ENCODE peak calls at places on chromosome 10, in four cellular contexts. D is GM12878, Y is HepG2, Z is K562. X is an unnamed sample.

GRCh38 chr10:102648889-102649752 is 4.8 kb downstream of the TRIM8 start:
- DNase-seq in D (no peak), Y (no peak), Z (no peak), X (peak)

GRCh38 chr10:14905890-14906289 is 27.2 kb downstream of the SUV39H2 start:
- DNase-seq in D (no peak), Y (no peak), Z (no peak), X (no peak)

GRCh38 chr10:83538047-83538446 is 601.3 kb upstream of the GHITM start:
- DNase-seq in D (no peak), Y (no peak), Z (no peak), X (no peak)

GRCh38 chr10:1414893-1415292 is 322.4 kb downstream of the ADARB2 start:
- DNase-seq in D (no peak), Y (no peak), Z (no peak), X (no peak)

GRCh38 chr10:70222340-70222794 is 10.9 kb downstream of the PPA1 start:
- DNase-seq in D (no peak), Y (no peak), Z (no peak), X (no peak)

GRCh38 chr10:92492748-92493240 is 81.1 kb downstream of the IDE start:
- DNase-seq in D (no peak), Y (no peak), Z (no peak), X (no peak)

GRCh38 chr10:44245601-44245938 is 139.3 kb downstream of the CXCL12 start:
- DNase-seq in D (no peak), Y (peak), Z (no peak), X (no peak)

GRCh38 chr10:117550599-117551321 is 8.2 kb downstream of the EMX2 start:
- DNase-seq in D (no peak), Y (no peak), Z (no peak), X (no peak)

GRCh38 chr10:71048995-71049650 is 160.8 kb upstream of the PCBD1 start:
- DNase-seq in D (no peak), Y (no peak), Z (no peak), X (no peak)

GRCh38 chr10:113689574-113689973 is 9.9 kb downstream of the CASP7 start:
- DNase-seq in D (no peak), Y (no peak), Z (no peak), X (no peak)

GRCh38 chr10:112393827-112394226 is 19.9 kb downstream of the ACSL5 start:
- DNase-seq in D (no peak), Y (no peak), Z (no peak), X (no peak)

GRCh38 chr10:11715815-11716494 is 26.2 kb upstream of the ECHDC3 start:
- DNase-seq in D (no peak), Y (peak), Z (no peak), X (no peak)

GRCh38 chr10:52566471-52567246 is 205.9 kb downstream of the MBL2 start:
- DNase-seq in D (no peak), Y (peak), Z (no peak), X (peak)

GRCh38 chr10:88707429-88708110 is 1.5 kb downstream of the LIPK start:
- DNase-seq in D (no peak), Y (no peak), Z (no peak), X (no peak)

GRCh38 chr10:52111151-52111891 is 202.8 kb upstream of the DKK1 start:
- DNase-seq in D (no peak), Y (no peak), Z (no peak), X (no peak)

GRCh38 chr10:47450442-47450841 is 33.5 kb downstream of the ANXA8 start:
- DNase-seq in D (no peak), Y (no peak), Z (peak), X (no peak)

GRCh38 chr10:121669010-121669366 is 70.7 kb upstream of the FGFR2 start:
- DNase-seq in D (no peak), Y (no peak), Z (no peak), X (no peak)

GRCh38 chr10:122632031-122632430 is 67.6 kb downstream of the C10orf120 start:
- DNase-seq in D (no peak), Y (no peak), Z (no peak), X (peak)

GRCh38 chr10:125441151-125441550 is 241.8 kb downstream of the TEX36 start:
- DNase-seq in D (no peak), Y (no peak), Z (no peak), X (no peak)

GRCh38 chr10:123149568-123150228 is 1.8 kb downstream of the HMX2 start:
- DNase-seq in D (no peak), Y (no peak), Z (no peak), X (peak)

GRCh38 chr10:58818889-58819288 is 306.2 kb downstream of the BICC1 start:
- DNase-seq in D (no peak), Y (peak), Z (no peak), X (no peak)

GRCh38 chr10:15084502-15084922 is 4.1 kb downstream of the ACBD7 start:
- DNase-seq in D (no peak), Y (peak), Z (no peak), X (no peak)

GRCh38 chr10:3763852-3764625 is 21.0 kb downstream of the KLF6 start:
- DNase-seq in D (no peak), Y (no peak), Z (no peak), X (no peak)

GRCh38 chr10:86354761-86355540 is 11.6 kb downstream of the GRID1 start:
- DNase-seq in D (no peak), Y (no peak), Z (no peak), X (no peak)

GRCh38 chr10:70996549-70996948 is 108.2 kb upstream of the PCBD1 start:
- DNase-seq in D (no peak), Y (no peak), Z (no peak), X (no peak)

GRCh38 chr10:29160110-29160669 is 128.7 kb upstream of the LYZL1 start:
- DNase-seq in D (no peak), Y (peak), Z (no peak), X (no peak)

GRCh38 chr10:29169021-29169420 is 119.8 kb upstream of the LYZL1 start:
- DNase-seq in D (no peak), Y (no peak), Z (no peak), X (no peak)

GRCh38 chr10:29166713-29167112 is 122.2 kb upstream of the LYZL1 start:
- DNase-seq in D (no peak), Y (no peak), Z (no peak), X (no peak)

GRCh38 chr10:29158066-29158465 is 130.8 kb upstream of the LYZL1 start:
- DNase-seq in D (no peak), Y (no peak), Z (no peak), X (no peak)

GRCh38 chr10:29163746-29164145 is 125.1 kb upstream of the LYZL1 start:
- DNase-seq in D (no peak), Y (no peak), Z (no peak), X (no peak)
- TF ChIP-seq MAX in D (no peak), Y (no peak), Z (no peak), X (no peak)

DNA sequence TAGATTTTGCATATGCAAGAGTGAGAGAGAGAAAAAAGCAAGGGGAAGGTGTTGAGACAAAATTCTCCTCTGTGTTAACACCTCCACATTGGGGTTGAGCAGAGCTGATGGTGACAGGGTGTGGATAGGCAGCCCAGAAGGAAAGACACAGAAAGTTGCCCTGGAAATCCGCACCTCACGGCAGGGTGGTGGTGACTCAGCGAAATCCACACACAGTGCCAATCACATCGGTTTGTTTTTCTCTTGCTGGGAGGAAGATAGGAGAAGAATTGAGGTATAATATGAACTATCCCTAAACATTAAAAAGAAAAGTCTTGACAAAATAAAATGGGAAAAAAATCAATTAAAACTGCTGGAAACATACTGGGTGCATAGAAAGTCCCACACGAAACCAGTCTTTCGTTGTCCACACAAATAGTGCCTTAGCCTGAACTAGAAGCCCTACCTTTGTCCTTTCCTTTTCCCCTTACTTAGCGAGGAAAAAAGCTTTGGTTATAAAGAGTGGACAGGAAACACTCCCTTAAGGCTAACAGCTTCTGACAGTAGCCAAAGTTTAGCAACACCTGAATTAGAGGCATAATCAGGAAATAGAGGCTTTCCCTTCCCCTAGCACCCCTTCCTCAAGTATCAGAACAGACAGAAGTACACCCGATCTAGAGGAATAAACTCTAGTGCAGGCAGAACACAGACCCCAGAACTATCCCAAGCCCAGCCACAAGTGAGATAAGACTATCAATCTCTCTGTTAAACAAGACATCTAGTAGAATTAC is 39.2 kb upstream of the DNAJC1 start:
- DNase-seq in D (no peak), Y (no peak), Z (peak), X (no peak)
- H3K9ac ChIP-seq in D (no peak), Y (no peak), Z (peak), X (no peak)

GRCh38 chr10:33010132-33011037 is 52.4 kb upstream of the ITGB1 start:
- DNase-seq in D (no peak), Y (peak), Z (peak), X (peak)
- TF ChIP-seq SMC3 in D (no peak), Y (peak), Z (no peak), X (peak)

GRCh38 chr10:132493756-132494290 is 43.8 kb upstream of the INPP5A start:
- DNase-seq in D (no peak), Y (no peak), Z (no peak), X (no peak)
- TF ChIP-seq MAX in D (no peak), Y (no peak), Z (no peak), X (no peak)

DNA sequence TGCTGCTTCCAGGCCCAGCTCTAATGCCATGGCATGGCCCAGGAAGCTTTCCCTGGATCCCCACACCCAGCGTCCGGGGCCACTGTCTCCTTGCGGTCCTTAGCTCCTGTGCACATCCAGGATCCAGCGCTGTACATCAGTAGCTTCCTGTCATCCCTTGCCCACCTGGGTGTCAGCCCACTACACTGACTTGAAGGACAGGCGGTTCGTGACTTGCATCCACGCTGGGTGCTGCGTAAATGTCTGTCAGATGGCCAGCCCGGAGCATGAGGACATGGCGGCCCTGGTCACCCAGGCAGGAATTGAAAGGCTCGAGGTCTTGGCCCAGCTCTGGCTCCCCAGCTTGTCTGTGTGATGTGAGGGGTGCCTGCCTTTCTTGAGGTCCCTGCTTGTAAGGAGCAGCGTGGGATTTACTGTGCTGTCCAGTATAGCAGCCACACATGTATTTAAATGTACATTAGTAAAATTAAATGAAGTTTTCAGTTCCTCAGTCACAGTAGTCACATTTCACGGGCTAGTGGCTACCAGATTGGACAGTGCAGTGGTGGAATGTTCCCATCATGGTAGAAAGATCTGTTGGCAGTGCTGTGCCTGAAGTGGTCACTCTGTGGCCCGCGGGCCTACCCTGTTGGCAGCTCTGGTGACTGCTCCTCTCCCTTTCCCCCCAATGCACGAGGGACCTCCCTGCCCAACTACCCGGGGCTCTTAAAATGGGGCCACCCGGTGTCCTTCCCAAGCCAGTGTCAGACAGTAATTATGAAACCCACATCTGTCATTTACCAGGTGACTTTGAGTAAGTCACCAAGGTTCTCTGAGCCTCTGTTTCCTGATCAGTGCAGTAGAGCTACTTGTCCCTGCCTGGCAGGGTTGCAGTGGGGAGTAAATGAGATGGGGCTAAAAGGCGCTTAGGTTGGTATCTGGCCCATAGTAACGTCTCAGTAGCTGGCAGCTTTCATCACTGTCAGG is 97.8 kb upstream of the PPIF start:
- DNase-seq in D (peak), Y (no peak), Z (no peak), X (no peak)
- H3K9ac ChIP-seq in D (peak), Y (no peak), Z (no peak), X (no peak)

GRCh38 chr10:184911-185310 is 49.7 kb downstream of the ZMYND11 start:
- DNase-seq in D (no peak), Y (no peak), Z (no peak), X (no peak)
- TF ChIP-seq SMC3 in D (no peak), Y (no peak), Z (no peak), X (no peak)

DNA sequence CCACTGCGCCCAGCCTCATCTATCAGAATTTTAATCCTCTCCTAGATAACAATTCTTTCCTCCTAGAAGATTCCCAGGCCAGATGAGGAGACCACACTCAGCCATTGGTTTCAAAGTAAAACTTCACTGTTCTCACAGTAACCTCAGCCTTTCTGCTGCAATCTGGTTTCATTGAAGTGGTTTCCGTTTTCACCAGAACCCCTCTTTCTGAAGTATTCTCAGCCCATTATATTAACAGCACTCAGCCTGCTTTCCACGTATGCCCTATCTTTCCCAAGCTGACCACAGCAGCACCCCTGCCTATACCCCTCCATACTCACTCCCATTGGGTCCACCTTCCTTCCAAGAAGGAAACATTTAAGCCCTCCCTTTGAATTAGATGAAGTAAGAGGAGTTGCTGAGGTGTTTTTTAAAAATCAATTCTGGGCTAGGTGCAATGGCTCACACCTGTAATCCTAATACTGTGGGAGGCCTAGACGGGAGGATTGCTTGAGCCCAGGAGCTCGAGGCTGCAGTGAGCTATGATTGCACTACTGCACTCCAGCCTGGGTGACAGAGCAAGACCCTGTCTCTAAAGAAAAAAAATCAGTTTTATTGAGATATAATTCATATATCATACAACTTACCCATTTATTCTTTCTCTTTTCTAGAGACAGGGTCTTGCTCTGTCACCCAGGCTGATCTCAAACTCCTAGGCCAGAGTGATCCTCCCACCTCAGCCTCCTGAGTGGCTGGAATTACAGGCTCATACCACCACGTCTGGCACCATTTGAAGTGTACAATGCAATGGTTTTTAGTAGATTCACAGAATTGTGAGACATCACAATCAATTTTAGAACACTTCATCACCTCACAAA is 11.3 kb downstream of the PLAU start:
- DNase-seq in D (no peak), Y (no peak), Z (no peak), X (no peak)
- TF ChIP-seq MAX in D (no peak), Y (no peak), Z (no peak), X (no peak)

GRCh38 chr10:132856869-132857524 is 71.0 kb upstream of the NKX6-2 start:
- DNase-seq in D (no peak), Y (no peak), Z (no peak), X (no peak)

GRCh38 chr10:132858121-132859081 is 72.5 kb upstream of the NKX6-2 start:
- DNase-seq in D (no peak), Y (no peak), Z (peak), X (no peak)

GRCh38 chr10:132861116-132861691 is 75.3 kb upstream of the NKX6-2 start:
- DNase-seq in D (no peak), Y (no peak), Z (no peak), X (no peak)

GRCh38 chr10:132860527-132860926 is 74.6 kb upstream of the NKX6-2 start:
- DNase-seq in D (no peak), Y (no peak), Z (peak), X (no peak)

DNA sequence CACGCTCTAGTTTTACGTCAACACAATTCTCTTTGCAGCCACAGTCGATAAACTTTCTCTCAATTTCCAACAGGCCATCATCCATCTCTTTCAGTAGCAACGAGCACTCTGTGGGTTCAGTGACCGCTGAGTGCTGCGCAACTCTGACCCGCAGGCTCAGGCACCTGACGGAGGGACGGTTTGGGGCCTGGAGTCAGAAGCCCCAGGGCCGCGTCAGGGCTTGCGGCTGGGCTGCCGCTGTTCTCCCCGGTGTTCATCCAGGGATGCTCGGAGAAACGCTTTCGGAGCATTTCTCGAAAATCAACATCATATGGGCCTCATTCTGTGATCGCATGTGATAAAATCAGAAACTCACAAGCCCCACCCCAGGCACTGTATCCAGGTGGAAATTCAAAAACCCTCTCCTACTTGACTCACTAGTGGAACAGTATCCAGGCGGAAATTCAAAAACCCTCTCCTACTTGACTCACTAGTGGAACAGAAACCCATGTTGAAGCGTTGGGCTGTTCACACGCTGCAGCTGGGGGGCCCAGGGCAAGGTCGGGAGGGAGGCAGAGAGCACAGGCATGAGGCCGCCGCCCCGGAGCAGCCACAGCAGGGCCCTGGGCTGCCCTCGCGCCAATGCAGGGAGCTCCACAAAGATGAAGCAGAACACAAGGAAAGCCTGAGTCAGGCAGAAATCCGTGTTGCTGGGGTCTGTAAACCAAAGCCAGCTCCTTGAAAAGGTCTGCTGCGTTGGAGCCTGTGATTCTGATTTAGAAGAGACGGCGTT is 73.3 kb upstream of the NKX6-2 start:
- DNase-seq in D (no peak), Y (no peak), Z (no peak), X (no peak)
- H3K9ac ChIP-seq in D (no peak), Y (no peak), Z (no peak), X (no peak)

GRCh38 chr10:132304756-132305509 is 2.8 kb downstream of the STK32C start:
- DNase-seq in D (no peak), Y (no peak), Z (no peak), X (no peak)
- TF ChIP-seq SMC3 in D (no peak), Y (no peak), Z (no peak), X (no peak)